ENCODE peak calls at places on chromosomes 12 and 14, in nine cellular contexts. Q is right atrium auricular region; N is effector memory CD4-positive, alpha-beta T cell; W is adrenal gland; G is CD4-positive, CD25-positive, alpha-beta regulatory T cell; R is spleen; T is sigmoid colon; L is MG63; O is A549. F is an unnamed sample.

GRCh38 chr12:123243851-123244250 is 10.6 kb downstream of the MTRFR start:
- DNase-seq in Q (no peak), N (no peak), W (no peak), G (no peak), R (no peak), T (no peak), L (no peak), O (peak; percentile 49), F (no peak)

GRCh38 chr14:68780358-68781160 is 12.3 kb downstream of the ZFP36L1 start:
- DNase-seq in Q (peak; percentile 82), N (peak; percentile 22), W (peak; percentile 75), G (no peak), R (peak; percentile 88), T (peak; percentile 91), L (peak; percentile 58), O (peak; percentile 53), F (no peak)

GRCh38 chr12:69836015-69836414 is 11.0 kb downstream of the MYRFL start:
- DNase-seq in Q (no peak), N (no peak), W (no peak), G (no peak), R (no peak), T (no peak), L (no peak), O (no peak), F (no peak)

GRCh38 chr12:57766464-57767311 is at the start of gene CYP27B1:
- DNase-seq in Q (no peak), N (no peak), W (no peak), G (no peak), R (no peak), T (no peak), L (no peak), O (peak; percentile 54), F (no peak)

GRCh38 chr12:24839268-24839791 is 109.6 kb downstream of the BCAT1 start:
- DNase-seq in Q (no peak), N (no peak), W (no peak), G (no peak), R (no peak), T (no peak), L (no peak), O (no peak), F (no peak)

GRCh38 chr12:20436367-20436766 is 68.0 kb downstream of the PDE3A start:
- DNase-seq in Q (no peak), N (no peak), W (no peak), G (no peak), R (no peak), T (no peak), L (no peak), O (no peak), F (no peak)

GRCh38 chr12:4153343-4153892 is 120.1 kb upstream of the CCND2 start:
- DNase-seq in Q (no peak), N (peak; percentile 19), W (no peak), G (peak; percentile 29), R (peak; percentile 81), T (no peak), L (no peak), O (no peak), F (peak; percentile 21)

GRCh38 chr12:122651520-122652224 is 51.5 kb downstream of the HCAR2 start:
- DNase-seq in Q (no peak), N (no peak), W (no peak), G (no peak), R (no peak), T (no peak), L (no peak), O (no peak), F (no peak)

GRCh38 chr12:78501825-78502224 is 362.7 kb upstream of the SYT1 start:
- DNase-seq in Q (no peak), N (no peak), W (no peak), G (no peak), R (no peak), T (no peak), L (no peak), O (no peak), F (no peak)

GRCh38 chr12:43284441-43284840 is 267.6 kb downstream of the ADAMTS20 start:
- DNase-seq in Q (no peak), N (no peak), W (no peak), G (no peak), R (no peak), T (no peak), L (no peak), O (no peak), F (no peak)

GRCh38 chr12:121803861-121804416 is at the start of gene SETD1B:
- DNase-seq in Q (no peak), N (no peak), W (peak; percentile 74), G (peak; percentile 44), R (peak; percentile 91), T (peak; percentile 85), L (peak; percentile 77), O (peak; percentile 76), F (peak; percentile 38)

GRCh38 chr12:75960086-75960910 is 71.3 kb downstream of the PHLDA1 start:
- DNase-seq in Q (no peak), N (no peak), W (no peak), G (no peak), R (no peak), T (no peak), L (no peak), O (no peak), F (no peak)

DNA sequence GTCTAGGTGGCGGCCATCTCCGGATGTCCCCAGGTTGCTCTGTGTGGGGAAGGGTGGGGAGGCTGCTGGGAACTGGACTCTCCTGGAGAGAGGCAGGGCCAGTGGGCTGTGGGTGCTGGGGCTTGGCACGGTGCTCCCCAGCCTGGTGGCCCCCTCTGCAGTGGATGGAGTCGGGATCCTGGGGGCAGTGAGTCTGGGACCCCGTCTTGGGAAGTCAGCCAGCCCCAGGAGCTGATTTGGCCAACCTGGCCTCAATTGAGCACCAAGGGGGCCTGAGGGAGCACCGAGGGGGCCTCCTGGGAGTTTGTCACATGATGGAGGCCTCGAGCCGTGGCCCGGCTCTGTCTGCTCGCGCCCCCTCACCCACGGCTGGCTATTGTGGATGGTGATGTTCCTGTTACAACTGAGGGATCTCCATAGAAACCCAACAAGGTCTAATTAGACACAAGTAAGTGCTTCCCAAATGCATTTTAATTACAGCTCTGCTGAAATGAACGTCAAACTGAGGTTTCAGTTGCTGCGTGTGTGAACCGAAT is 71.7 kb downstream of the KIF26A start:
- DNase-seq in Q (no peak), N (no peak), W (no peak), G (no peak), R (peak; percentile 67), T (no peak), L (no peak), O (no peak), F (no peak)
- H3K9me3 ChIP-seq in Q (no peaks in the 10 kb centered on the region), N (no peaks in the 10 kb centered on the region), W (no peaks in the 10 kb centered on the region), G (no peaks in the 10 kb centered on the region), R (no peaks in the 10 kb centered on the region), T (no peaks in the 10 kb centered on the region), L (no peaks in the 10 kb centered on the region), O (no peaks in the 10 kb centered on the region), F (no peaks in the 10 kb centered on the region)

DNA sequence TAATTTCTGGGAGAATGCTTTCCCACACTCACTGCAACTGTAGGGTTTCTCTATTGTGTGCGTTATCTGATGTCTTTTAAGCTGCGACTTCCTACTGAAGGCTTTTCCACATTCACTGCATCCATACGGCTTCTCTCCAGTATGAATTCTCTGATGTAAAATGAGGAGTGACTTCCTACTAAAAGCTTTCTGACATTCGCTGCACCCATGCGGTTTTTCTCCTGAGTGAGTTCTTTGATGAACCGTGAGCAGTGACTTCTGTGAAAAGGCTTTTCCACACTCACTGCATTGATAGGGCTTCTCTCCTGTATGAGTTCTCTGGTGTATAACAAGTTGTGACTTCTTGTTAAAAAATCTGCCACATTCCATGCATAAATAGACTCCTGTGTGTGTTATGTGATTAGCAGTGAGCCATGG is 29.7 kb downstream of the ZNF605 start:
- DNase-seq in Q (no peak), N (no peak), W (no peak), G (no peak), R (no peak), T (no peak), L (no peak), O (no peak), F (no peak)
- H3K9me3 ChIP-seq in Q (peaks cover 89% of the 10 kb centered on the region), N (peaks cover 77% of the 10 kb centered on the region), W (peaks cover 45% of the 10 kb centered on the region), G (peaks cover 97% of the 10 kb centered on the region), R (peaks cover 55% of the 10 kb centered on the region), T (peaks cover 69% of the 10 kb centered on the region), L (peaks cover 74% of the 10 kb centered on the region), O (peaks cover 98% of the 10 kb centered on the region), F (peaks cover 71% of the 10 kb centered on the region)

GRCh38 chr12:38113991-38114390 is 202.6 kb upstream of the ALG10B start:
- DNase-seq in Q (no peak), N (no peak), W (no peak), G (no peak), R (no peak), T (no peak), L (no peak), O (no peak), F (no peak)
- H3K9me3 ChIP-seq in Q (no peaks in the 10 kb centered on the region), N (no peaks in the 10 kb centered on the region), W (no peaks in the 10 kb centered on the region), G (no peaks in the 10 kb centered on the region), R (no peaks in the 10 kb centered on the region), T (no peaks in the 10 kb centered on the region), L (no peaks in the 10 kb centered on the region), O (no peaks in the 10 kb centered on the region), F (no peaks in the 10 kb centered on the region)

GRCh38 chr12:132921685-132922084 is 34.3 kb upstream of the CHFR start:
- DNase-seq in Q (no peak), N (no peak), W (no peak), G (no peak), R (no peak), T (no peak), L (no peak), O (no peak), F (no peak)

GRCh38 chr12:132924356-132924755 is 31.8 kb downstream of the ZNF605 start:
- DNase-seq in Q (no peak), N (no peak), W (no peak), G (no peak), R (no peak), T (no peak), L (no peak), O (no peak), F (no peak)

GRCh38 chr12:132922676-132923075 is 33.4 kb downstream of the ZNF605 start:
- DNase-seq in Q (no peak), N (no peak), W (no peak), G (no peak), R (no peak), T (no peak), L (no peak), O (no peak), F (no peak)

GRCh38 chr12:132923356-132923909 is 32.7 kb downstream of the ZNF605 start:
- DNase-seq in Q (no peak), N (no peak), W (no peak), G (no peak), R (no peak), T (no peak), L (no peak), O (no peak), F (no peak)

DNA sequence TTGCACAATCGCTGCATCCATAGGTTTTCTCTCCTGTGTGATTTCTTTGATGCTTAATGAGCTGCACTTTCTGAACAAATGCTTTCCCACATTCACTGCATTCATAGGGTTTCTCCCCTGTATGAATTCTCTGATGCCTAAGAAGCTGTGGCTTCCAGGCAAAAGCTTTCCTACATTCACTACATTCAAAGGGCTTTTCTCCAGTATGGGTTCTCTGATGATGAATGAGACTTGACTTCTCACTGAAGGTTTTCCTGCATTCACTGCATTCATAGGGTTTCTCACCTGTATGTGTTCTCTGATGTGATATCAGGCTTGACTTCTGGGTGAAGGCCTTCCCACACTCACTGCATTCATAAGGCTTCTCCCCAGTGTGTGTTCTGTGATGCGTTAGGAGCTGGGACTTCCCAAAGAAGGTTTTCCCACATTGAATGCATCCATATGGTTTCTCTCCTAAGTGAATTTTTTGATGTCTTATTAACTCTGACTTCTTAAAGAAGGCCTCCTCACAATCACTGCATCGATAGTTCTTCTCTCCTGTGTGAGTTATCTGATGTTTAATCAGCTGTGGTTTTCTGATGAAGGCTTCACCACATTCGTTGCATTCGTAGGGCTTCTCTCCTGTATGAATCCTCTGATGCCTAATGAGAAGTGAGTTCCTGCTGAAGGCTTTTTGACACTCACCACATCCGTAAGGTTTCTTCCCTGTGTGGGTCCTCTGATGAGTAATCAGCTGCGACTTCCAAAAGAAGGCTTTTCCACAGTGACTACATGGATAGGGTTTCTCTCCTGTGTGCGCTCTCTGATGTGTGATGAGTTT is 30.3 kb downstream of the ZNF605 start:
- DNase-seq in Q (no peak), N (no peak), W (no peak), G (no peak), R (no peak), T (no peak), L (no peak), O (peak; percentile 26), F (no peak)
- H3K9me3 ChIP-seq in Q (peaks cover 85% of the 10 kb centered on the region), N (peaks cover 77% of the 10 kb centered on the region), W (peaks cover 45% of the 10 kb centered on the region), G (peaks cover 97% of the 10 kb centered on the region), R (peaks cover 53% of the 10 kb centered on the region), T (peaks cover 69% of the 10 kb centered on the region), L (peaks cover 73% of the 10 kb centered on the region), O (peaks cover 98% of the 10 kb centered on the region), F (peaks cover 70% of the 10 kb centered on the region)

F was measured in T-helper 17 cell.